ENCODE peak calls at places on chromosomes 11 and 22, in four cellular contexts. Q is ACHN; A is testis; K is activated CD4-positive, alpha-beta T cell treated with anti-CD3 and anti-CD28 coated beads, Interleukin-2, amount 10 ng/mL, durations not matched to agents 7 days and 5 days. U is an unnamed sample.

GRCh38 chr22:19291580-19292261 is at the start of gene CLTCL1:
- DNase-seq in A (peak; percentile 86), Q (peak; percentile 70), K (peak; percentile 71), U (peak; percentile 85)

GRCh38 chr11:2419638-2420501 is 19.3 kb downstream of the TSSC4 start:
- DNase-seq in A (peak; percentile 84), Q (peak; percentile 69), K (peak; percentile 59), U (peak; percentile 80)

GRCh38 chr11:73859671-73860070 is 17.0 kb downstream of the COA4 start:
- DNase-seq in A (no peak), Q (no peak), K (no peak), U (no peak)

GRCh38 chr11:96464695-96465307 is 75.0 kb downstream of the JRKL start:
- DNase-seq in A (no peak), Q (peak; percentile 73), K (peak; percentile 11), U (no peak)

GRCh38 chr11:126232683-126233082 is 21.1 kb downstream of the FAM118B start:
- DNase-seq in Q (no peak), A (no peak), K (no peak), U (no peak)

GRCh38 chr22:39917091-39917703 is 16.3 kb downstream of the GRAP2 start:
- DNase-seq in K (no peak), Q (no peak), A (no peak), U (peak; percentile 80)

GRCh38 chr11:63602296-63602695 is 11.9 kb downstream of the PLAAT3 start:
- DNase-seq in A (peak; percentile 75), K (no peak), Q (no peak), U (peak; percentile 46)

GRCh38 chr22:26673485-26673884 is 16.1 kb downstream of the MIAT start:
- DNase-seq in K (peak; percentile 39), A (no peak), Q (no peak), U (no peak)

GRCh38 chr11:74736031-74736430 is 4.8 kb upstream of the CHRDL2 start:
- DNase-seq in A (no peak), K (no peak), Q (no peak), U (no peak)

GRCh38 chr22:21866821-21867527 is 471 bp downstream of the MAPK1 start:
- DNase-seq in K (peak; percentile 43), A (peak; percentile 39), Q (peak; percentile 21), U (peak; percentile 54)

GRCh38 chr11:133343951-133344350 is 188.3 kb downstream of the OPCML start:
- DNase-seq in Q (peak; percentile 2), A (no peak), K (no peak), U (no peak)

GRCh38 chr11:21552910-21553309 is 640.0 kb upstream of the ANO5 start:
- DNase-seq in A (no peak), K (no peak), Q (peak; percentile 8), U (peak; percentile 19)

GRCh38 chr11:10881892-10882291 is 24.0 kb upstream of the ZBED5 start:
- DNase-seq in Q (no peak), A (no peak), K (no peak), U (no peak)

GRCh38 chr11:27761356-27761755 is 61.1 kb upstream of the BDNF start:
- DNase-seq in Q (no peak), A (no peak), K (no peak), U (no peak)

GRCh38 chr22:19832476-19833108 is 22.1 kb downstream of the GNB1L start:
- DNase-seq in A (peak; percentile 8), K (peak; percentile 2), Q (no peak), U (no peak)

GRCh38 chr11:108535384-108535955 is 37.3 kb upstream of the POGLUT3 start:
- DNase-seq in A (no peak), K (no peak), Q (no peak), U (no peak)

GRCh38 chr11:58058276-58059010 is 27.7 kb downstream of the OR6Q1 start:
- DNase-seq in K (no peak), A (no peak), Q (no peak), U (peak; percentile 13)

GRCh38 chr11:102426000-102426399 is 26.6 kb downstream of the TMEM123 start:
- DNase-seq in A (no peak), K (no peak), Q (no peak), U (no peak)

GRCh38 chr11:10807629-10808552 is 835 bp downstream of the EIF4G2 start:
- DNase-seq in K (peak; percentile 47), A (peak; percentile 67), Q (peak; percentile 46), U (peak; percentile 59)

GRCh38 chr11:44515085-44515484 is 50.4 kb upstream of the CD82 start:
- DNase-seq in K (no peak), A (peak; percentile 23), Q (no peak), U (no peak)

GRCh38 chr11:29272019-29272654 is 744.7 kb downstream of the KCNA4 start:
- DNase-seq in Q (peak; percentile 27), K (no peak), A (no peak), U (no peak)

GRCh38 chr22:49623715-49624114 is 204.0 kb downstream of the BRD1 start:
- DNase-seq in K (no peak), A (no peak), Q (no peak), U (no peak)

GRCh38 chr11:86874314-86875056 is 74.1 kb downstream of the PRSS23 start:
- DNase-seq in Q (no peak), K (no peak), A (no peak), U (no peak)

GRCh38 chr11:134987828-134988227 is 575.8 kb upstream of the B3GAT1 start:
- DNase-seq in Q (no peak), A (no peak), K (no peak), U (no peak)

GRCh38 chr11:30635401-30635989 is 49.3 kb upstream of the MPPED2 start:
- DNase-seq in Q (no peak), A (peak; percentile 63), K (no peak), U (peak; percentile 30)

GRCh38 chr11:107018902-107019493 is 722 bp upstream of the GUCY1A2 start:
- DNase-seq in Q (peak; percentile 80), A (peak; percentile 77), K (peak; percentile 6), U (peak; percentile 63)

GRCh38 chr22:31229402-31230140 is 17.5 kb downstream of the LIMK2 start:
- DNase-seq in K (peak; percentile 25), Q (no peak), A (peak; percentile 81), U (peak; percentile 70)

GRCh38 chr11:64933935-64934693 is 1.6 kb downstream of the GPHA2 start:
- DNase-seq in Q (no peak), K (no peak), A (no peak), U (no peak)

GRCh38 chr22:29346659-29347058 is 31.2 kb upstream of the RASL10A start:
- DNase-seq in K (no peak), A (no peak), Q (no peak), U (no peak)